ENCODE peak calls at places on chromosomes 5 and 9, in eight cellular contexts. Q is tibial artery; K is mesendoderm; A is fibroblast of lung; W is stimulated activated CD4-positive, alpha-beta T cell treated with anti-CD3 and anti-CD28 coated beads, Interleukin-1b, Interleukin-23, amount 100 ng/mL, for 1 hour; C is brain microvascular endothelial cell; Z is Calu3; L is COR-L47. H is an unnamed sample.
A peak's percentile ranks its signal among the peaks of the same experiment; 100 is the strongest.

GRCh38 chr9:88586452-88586851 is 51.5 kb downstream of the NXNL2 start:
- DNase-seq in C (peak; percentile 44), L (no peak), K (no peak), A (peak; percentile 42), W (no peak), Z (no peak), Q (no peak), H (no peak)

GRCh38 chr5:132469380-132470372 is 20.9 kb downstream of the IRF1 start:
- DNase-seq in C (no peak), Q (peak; percentile 44), W (no peak), L (no peak), A (peak; percentile 72), K (no peak), Z (no peak), H (no peak)

GRCh38 chr5:58334035-58334434 is 125.9 kb downstream of the PLK2 start:
- DNase-seq in K (peak; percentile 10), C (no peak), A (no peak), L (no peak), W (no peak), Q (no peak), Z (no peak), H (no peak)

GRCh38 chr9:98232926-98233325 is 22.5 kb downstream of the TBC1D2 start:
- DNase-seq in A (no peak), L (no peak), Z (no peak), Q (no peak), W (no peak), C (no peak), K (no peak), H (no peak)

GRCh38 chr5:51096859-51097258 is 286.4 kb upstream of the ISL1 start:
- DNase-seq in L (no peak), W (no peak), K (no peak), C (no peak), Z (no peak), Q (no peak), A (no peak), H (no peak)

GRCh38 chr9:112881366-112881765 is 9.3 kb downstream of the SLC46A2 start:
- DNase-seq in K (no peak), W (no peak), Q (no peak), L (no peak), C (peak; percentile 72), A (peak; percentile 33), Z (no peak), H (no peak)

GRCh38 chr9:35529156-35529823 is 39.4 kb downstream of the RUSC2 start:
- DNase-seq in K (no peak), A (no peak), L (no peak), W (no peak), C (no peak), Z (no peak), Q (no peak), H (no peak)

GRCh38 chr5:154358410-154359221 is 87.2 kb upstream of the SAP30L start:
- DNase-seq in Q (no peak), W (no peak), L (peak; percentile 28), A (peak; percentile 50), Z (no peak), C (no peak), K (no peak), H (no peak)

GRCh38 chr9:2336055-2336454 is 285.5 kb upstream of the VLDLR start:
- DNase-seq in Z (no peak), Q (no peak), C (peak; percentile 26), W (no peak), L (no peak), A (peak; percentile 33), K (peak; percentile 26), H (no peak)

GRCh38 chr5:37888476-37888875 is 48.6 kb upstream of the GDNF start:
- DNase-seq in Q (no peak), L (no peak), K (no peak), C (no peak), W (no peak), A (no peak), Z (no peak), H (no peak)

GRCh38 chr5:163437309-163438182 is at the start of gene CCNG1:
- DNase-seq in Z (peak; percentile 96), W (peak; percentile 58), C (peak; percentile 97), A (peak; percentile 96), L (peak; percentile 96), K (peak; percentile 99), Q (peak; percentile 97), H (peak; percentile 95)